ENCODE peak calls at places on chromosomes 4 and X, in seven cellular contexts. One of them, this sample, is unnamed.

GRCh38 chrX:41435708-41436107 is 11.4 kb upstream of the NYX start:
- DNase-seq in fibroblast of lung: no peak
- DNase-seq in IMR-90: no peak
- DNase-seq in cardiac fibroblast: no peak
- DNase-seq in thoracic aorta: no peak
- DNase-seq in NCI-H1694 treated with DMSO at 0.1 percent for 48 hours: no peak
- DNase-seq in endothelial cell: no peak
- DNase-seq in this sample: no peak

GRCh38 chr4:13920901-13921300 is 293.4 kb upstream of the BOD1L1 start:
- DNase-seq in thoracic aorta: peak
- DNase-seq in NCI-H1694 treated with DMSO at 0.1 percent for 48 hours: no peak
- DNase-seq in cardiac fibroblast: peak
- DNase-seq in IMR-90: peak
- DNase-seq in fibroblast of lung: peak
- DNase-seq in endothelial cell: peak
- DNase-seq in this sample: peak

GRCh38 chrX:147962476-147962875 is 18.7 kb upstream of the FMR1NB start:
- DNase-seq in endothelial cell: no peak
- DNase-seq in thoracic aorta: no peak
- DNase-seq in cardiac fibroblast: no peak
- DNase-seq in IMR-90: no peak
- DNase-seq in fibroblast of lung: peak
- DNase-seq in NCI-H1694 treated with DMSO at 0.1 percent for 48 hours: no peak
- DNase-seq in this sample: no peak

GRCh38 chrX:24732705-24733104 is 39.0 kb downstream of the POLA1 start:
- DNase-seq in cardiac fibroblast: no peak
- DNase-seq in thoracic aorta: no peak
- DNase-seq in IMR-90: peak
- DNase-seq in endothelial cell: no peak
- DNase-seq in NCI-H1694 treated with DMSO at 0.1 percent for 48 hours: no peak
- DNase-seq in fibroblast of lung: no peak
- DNase-seq in this sample: no peak

GRCh38 chr4:184732126-184732525 is 1.8 kb downstream of the CENPU start:
- DNase-seq in thoracic aorta: no peak
- DNase-seq in NCI-H1694 treated with DMSO at 0.1 percent for 48 hours: no peak
- DNase-seq in cardiac fibroblast: no peak
- DNase-seq in IMR-90: peak
- DNase-seq in endothelial cell: no peak
- DNase-seq in fibroblast of lung: peak
- DNase-seq in this sample: peak

GRCh38 chr4:117137143-117137542 is 51.8 kb upstream of the TRAM1L1 start:
- DNase-seq in fibroblast of lung: peak
- DNase-seq in endothelial cell: no peak
- DNase-seq in cardiac fibroblast: peak
- DNase-seq in IMR-90: peak
- DNase-seq in NCI-H1694 treated with DMSO at 0.1 percent for 48 hours: no peak
- DNase-seq in thoracic aorta: no peak
- DNase-seq in this sample: peak

GRCh38 chrX:118347131-118347530 is 1.2 kb downstream of the WDR44 start:
- DNase-seq in NCI-H1694 treated with DMSO at 0.1 percent for 48 hours: no peak
- DNase-seq in cardiac fibroblast: peak
- DNase-seq in thoracic aorta: no peak
- DNase-seq in fibroblast of lung: peak
- DNase-seq in IMR-90: peak
- DNase-seq in endothelial cell: no peak
- DNase-seq in this sample: no peak

GRCh38 chr4:1113311-1114009 is at the start of gene RNF212:
- DNase-seq in NCI-H1694 treated with DMSO at 0.1 percent for 48 hours: no peak
- DNase-seq in endothelial cell: peak
- DNase-seq in IMR-90: no peak
- DNase-seq in cardiac fibroblast: peak
- DNase-seq in fibroblast of lung: peak
- DNase-seq in thoracic aorta: no peak
- DNase-seq in this sample: no peak

GRCh38 chr4:184815046-184815877 is 10.5 kb downstream of the ACSL1 start:
- DNase-seq in cardiac fibroblast: peak
- DNase-seq in endothelial cell: no peak
- DNase-seq in IMR-90: peak
- DNase-seq in fibroblast of lung: peak
- DNase-seq in thoracic aorta: no peak
- DNase-seq in NCI-H1694 treated with DMSO at 0.1 percent for 48 hours: peak
- DNase-seq in this sample: peak

This sample was measured in Calu3.